ENCODE peak calls at places on chromosomes 4 and X, in five cellular contexts. S, D, N, Y and C are unnamed samples.

GRCh38 chrX:134669378-134670098 is 11.3 kb upstream of the PLAC1 start:
- DNase-seq in S (peak; percentile 81), D (peak; percentile 72), N (peak; percentile 87), Y (no peak), C (peak; percentile 88)

GRCh38 chr4:126604273-126604867 is 1028.4 kb upstream of the INTU start:
- DNase-seq in S (peak; percentile 71), D (peak; percentile 19), N (peak; percentile 38), Y (no peak), C (no peak)

GRCh38 chr4:115770046-115770543 is 656.7 kb upstream of the NDST4 start:
- DNase-seq in S (no peak), D (no peak), N (no peak), Y (no peak), C (no peak)

GRCh38 chr4:165394275-165394674 is 15.5 kb downstream of the CPE start:
- DNase-seq in S (peak; percentile 86), D (peak; percentile 81), N (peak; percentile 6), Y (no peak), C (peak; percentile 86)

GRCh38 chr4:6779667-6780565 is 2.6 kb upstream of the KIAA0232 start:
- DNase-seq in S (peak; percentile 59), D (no peak), N (no peak), Y (no peak), C (no peak)

GRCh38 chr4:143626134-143626859 is 74.2 kb downstream of the FREM3 start:
- DNase-seq in S (peak; percentile 83), D (no peak), N (no peak), Y (no peak), C (peak; percentile 38)

GRCh38 chr4:156999175-156999517 is 27.5 kb upstream of the PDGFC start:
- DNase-seq in S (peak; percentile 99), D (peak; percentile 94), N (peak; percentile 98), Y (peak; percentile 66), C (peak; percentile 99)

GRCh38 chr4:184688447-184688846 is 38.9 kb downstream of the PRIMPOL start:
- DNase-seq in S (peak; percentile 68), D (peak; percentile 92), N (peak; percentile 90), Y (peak; percentile 65), C (peak; percentile 93)

GRCh38 chr4:52864816-52865215 is 2.7 kb downstream of the RASL11B start:
- DNase-seq in S (peak; percentile 26), D (no peak), N (no peak), Y (no peak), C (peak; percentile 64)

GRCh38 chr4:139606600-139607301 is 50.7 kb upstream of the SETD7 start:
- DNase-seq in S (peak; percentile 44), D (peak; percentile 14), N (peak; percentile 54), Y (no peak), C (peak; percentile 25)
- TF ChIP-seq CTCF in S (no peak), D (no peak), N (no peak), Y (no peak), C (no peak)

DNA sequence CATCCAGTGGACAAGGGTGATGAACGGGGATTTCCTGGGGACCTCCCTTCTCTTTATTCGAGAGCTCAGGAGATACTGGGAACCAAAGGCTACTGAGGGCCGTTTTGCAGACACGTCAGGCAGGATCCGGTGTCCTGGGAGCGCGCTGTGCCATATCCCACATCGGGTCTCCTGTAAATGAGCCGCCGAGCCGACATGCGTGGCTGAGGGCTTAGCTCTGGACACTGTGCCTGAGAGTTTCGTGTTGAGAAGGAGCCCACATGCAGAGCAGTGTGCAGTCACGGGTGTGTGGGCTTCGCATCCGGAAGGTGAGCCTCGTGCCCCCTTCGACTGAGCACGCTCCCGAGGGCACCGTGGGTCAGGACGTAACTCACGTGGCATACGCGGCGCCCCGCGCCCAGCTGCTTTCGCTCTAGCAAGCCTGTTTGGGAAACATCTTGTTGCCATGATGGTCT is 28.5 kb upstream of the HGFAC start:
- DNase-seq in S (no peak), D (no peak), N (no peak), Y (no peak), C (no peak)
- H3K9ac ChIP-seq in S (no peak overlapping the region), D (no peak overlapping the region), N (no peak overlapping the region), Y (no peak overlapping the region), C (no peak overlapping the region)

GRCh38 chrX:54788446-54788845 is 9.6 kb downstream of the ITIH6 start:
- DNase-seq in S (no peak), D (no peak), N (no peak), Y (no peak), C (no peak)

GRCh38 chrX:54786972-54787371 is 11.1 kb downstream of the ITIH6 start:
- DNase-seq in S (no peak), D (peak; percentile 19), N (peak; percentile 53), Y (no peak), C (no peak)

GRCh38 chrX:54785901-54786300 is 12.2 kb downstream of the ITIH6 start:
- DNase-seq in S (no peak), D (no peak), N (peak; percentile 7), Y (no peak), C (no peak)
- TF ChIP-seq CTCF in S (peak; percentile 16), D (peak; percentile 32), N (peak; percentile 28), Y (peak; percentile 46), C (no peak)

DNA sequence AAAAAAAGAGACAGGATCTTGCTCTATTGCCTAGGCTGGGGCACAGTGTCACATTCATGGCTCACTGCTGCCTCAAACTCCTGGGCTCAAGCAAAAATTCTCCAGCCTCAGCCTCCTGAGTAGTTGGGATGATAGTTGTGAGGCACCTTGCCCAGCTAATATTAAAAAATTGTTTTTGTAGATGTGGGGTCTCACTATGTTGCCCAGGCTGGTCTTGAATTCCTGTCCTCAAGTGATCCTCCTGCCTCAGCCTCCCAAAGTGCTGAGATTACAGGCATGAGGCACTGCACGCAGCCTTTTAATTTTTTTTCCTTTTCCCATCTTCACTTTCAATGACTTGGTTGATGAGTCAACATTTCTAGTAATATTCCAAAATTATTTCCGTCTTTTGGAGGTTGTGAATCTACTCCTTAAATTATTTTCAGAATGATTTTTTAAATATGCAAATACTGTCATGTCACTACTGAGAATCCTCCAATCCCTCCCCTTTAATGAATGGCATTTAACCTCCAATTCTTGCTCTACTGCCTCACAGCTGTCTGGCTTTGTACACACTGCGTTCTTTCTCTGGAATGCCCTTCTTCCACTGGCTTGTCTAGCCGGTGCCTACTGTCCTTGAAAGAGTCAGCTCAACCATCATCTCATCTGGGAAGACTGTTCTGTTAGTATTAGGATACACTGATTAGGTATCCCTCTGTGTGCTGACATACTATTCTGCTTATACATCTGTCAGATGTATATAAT is 27.5 kb upstream of the DCTD start:
- DNase-seq in S (no peak), D (no peak), N (no peak), Y (no peak), C (no peak)
- H3K9ac ChIP-seq in S (no peak overlapping the region), D (no peak overlapping the region), N (no peak overlapping the region), Y (no peak overlapping the region), C (no peak overlapping the region)

GRCh38 chrX:72301781-72302180 is 3.9 kb downstream of the CITED1 start:
- DNase-seq in S (no peak), D (no peak), N (no peak), Y (no peak), C (no peak)

GRCh38 chrX:72299891-72300630 is 5.7 kb downstream of the CITED1 start:
- DNase-seq in S (no peak), D (no peak), N (no peak), Y (no peak), C (no peak)

GRCh38 chrX:72295745-72296144 is 10.0 kb downstream of the CITED1 start:
- DNase-seq in S (no peak), D (no peak), N (no peak), Y (no peak), C (no peak)

GRCh38 chrX:72296991-72297390 is 8.7 kb downstream of the CITED1 start:
- DNase-seq in S (no peak), D (no peak), N (no peak), Y (no peak), C (no peak)

GRCh38 chrX:72297953-72298730 is 7.6 kb downstream of the CITED1 start:
- DNase-seq in S (no peak), D (peak; percentile 27), N (peak; percentile 29), Y (no peak), C (no peak)
- TF ChIP-seq CTCF in S (peak; percentile 28), D (peak; percentile 47), N (peak; percentile 50), Y (no peak), C (no peak)

GRCh38 chr4:103012085-103012484 is 7.4 kb downstream of the SLC9B1 start:
- DNase-seq in S (peak; percentile 82), D (peak; percentile 27), N (peak; percentile 55), Y (no peak), C (peak; percentile 60)

GRCh38 chr4:103010827-103011226 is 8.7 kb downstream of the SLC9B1 start:
- DNase-seq in S (no peak), D (no peak), N (no peak), Y (no peak), C (no peak)

GRCh38 chr4:103012594-103012993 is 6.9 kb downstream of the SLC9B1 start:
- DNase-seq in S (no peak), D (no peak), N (no peak), Y (no peak), C (peak; percentile 9)

GRCh38 chr4:103008875-103009729 is 10.4 kb downstream of the SLC9B1 start:
- DNase-seq in S (peak; percentile 87), D (peak; percentile 56), N (peak; percentile 73), Y (no peak), C (peak; percentile 46)

DNA sequence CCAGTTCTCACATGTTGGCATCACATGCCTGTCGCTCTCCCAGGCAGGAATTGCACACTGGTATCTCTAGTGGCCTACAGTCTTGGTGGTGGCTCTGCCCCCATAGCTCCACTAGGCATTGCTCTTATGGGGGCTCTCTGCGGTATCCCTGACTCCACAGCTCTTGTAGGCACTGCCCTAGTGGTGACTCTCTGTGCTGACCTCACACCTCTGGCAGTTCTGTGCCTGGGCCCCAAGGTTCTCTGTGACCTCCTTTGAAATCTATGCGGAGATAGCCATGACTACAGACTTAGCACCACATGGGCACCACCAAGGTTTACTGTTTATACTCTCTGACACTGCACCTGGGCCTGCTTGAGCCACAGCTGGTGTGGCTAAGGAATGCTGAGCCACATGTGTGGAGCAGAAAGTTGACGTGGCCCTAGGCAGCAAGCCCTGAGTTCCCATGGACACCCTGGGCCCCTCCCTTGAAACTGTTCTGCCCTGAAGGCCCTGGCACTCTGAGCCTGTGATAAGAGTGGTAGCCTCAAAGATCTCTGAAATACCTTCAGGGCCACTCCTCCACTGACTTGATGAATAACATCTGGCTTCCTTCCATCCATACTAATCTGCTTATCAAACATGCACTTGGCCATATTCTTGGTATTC is 8.0 kb downstream of the SLC9B1 start:
- DNase-seq in S (peak; percentile 17), D (peak; percentile 65), N (peak; percentile 41), Y (peak; percentile 74), C (peak; percentile 54)
- H3K9ac ChIP-seq in S (no peak overlapping the region), D (no peak overlapping the region), N (no peak overlapping the region), Y (no peak overlapping the region), C (no peak overlapping the region)

GRCh38 chr4:169619958-169620845 is at the start of gene CLCN3:
- DNase-seq in S (peak; percentile 95), D (peak; percentile 99), N (peak; percentile 98), Y (no peak), C (peak; percentile 89)
- TF ChIP-seq CTCF in S (no peak), D (peak; percentile 16), N (no peak), Y (peak; percentile 25), C (no peak)

GRCh38 chr4:86939737-86940141 is 4.9 kb downstream of the AFF1 start:
- DNase-seq in S (no peak), D (no peak), N (no peak), Y (no peak), C (peak; percentile 32)
- H3K9ac ChIP-seq in S (no peak overlapping the region), D (no peak overlapping the region), N (no peak overlapping the region), Y (no peak overlapping the region), C (no peak overlapping the region)